ENCODE peak calls at places on chromosomes 7 and 10, in six cellular contexts. V, D, P, O, Q and G are unnamed samples.

GRCh38 chr10:89419548-89419947 is 5.2 kb downstream of the IFIT5 start:
- DNase-seq in O (no peak), Q (peak; percentile 62), D (no peak), P (peak; percentile 66), V (no peak), G (no peak)

GRCh38 chr7:43108255-43109011 is 4.0 kb upstream of the HECW1 start:
- DNase-seq in Q (peak; percentile 66), P (peak; percentile 77), O (no peak), V (peak; percentile 23), D (peak; percentile 62), G (peak; percentile 29)

GRCh38 chr10:6292741-6293151 is 90.0 kb downstream of the PFKFB3 start:
- DNase-seq in V (no peak), D (no peak), Q (no peak), P (no peak), O (no peak), G (no peak)

GRCh38 chr7:101678713-101679112 is 49.6 kb upstream of the MYL10 start:
- DNase-seq in Q (peak; percentile 21), O (no peak), V (no peak), P (peak; percentile 36), D (no peak), G (no peak)

GRCh38 chr7:5217851-5218331 is 27.9 kb downstream of the WIPI2 start:
- DNase-seq in P (no peak), O (no peak), V (no peak), Q (no peak), D (no peak), G (no peak)

GRCh38 chr7:27510550-27510949 is 152.1 kb downstream of the HIBADH start:
- DNase-seq in O (no peak), V (no peak), D (no peak), P (no peak), Q (no peak), G (no peak)

GRCh38 chr10:86684305-86684704 is 16.0 kb downstream of the LDB3 start:
- DNase-seq in P (peak; percentile 20), Q (peak; percentile 18), V (peak; percentile 85), D (peak; percentile 90), O (no peak), G (peak; percentile 80)

GRCh38 chr10:114708717-114709352 is 50.8 kb upstream of the ABLIM1 start:
- DNase-seq in D (no peak), P (peak; percentile 79), O (no peak), V (no peak), Q (peak; percentile 79), G (no peak)

GRCh38 chr10:122089343-122090015 is 100.5 kb downstream of the TACC2 start:
- DNase-seq in V (no peak), P (no peak), Q (no peak), D (no peak), O (no peak), G (no peak)

GRCh38 chr10:27506280-27506679 is 2.2 kb downstream of the RAB18 start:
- DNase-seq in O (no peak), V (no peak), D (no peak), Q (no peak), P (peak; percentile 51), G (no peak)

GRCh38 chr10:42578019-42578418 is 60.4 kb downstream of the ZNF33B start:
- DNase-seq in O (no peak), D (no peak), V (no peak), P (no peak), Q (no peak), G (no peak)
- H3K4me1 ChIP-seq in O (no peaks in the 10 kb centered on the region), D (no peaks in the 10 kb centered on the region), V (no peaks in the 10 kb centered on the region), P (no peaks in the 10 kb centered on the region), Q (no peaks in the 10 kb centered on the region), G (no peaks in the 10 kb centered on the region)

GRCh38 chr7:44116789-44117666 is 6.3 kb downstream of the POLD2 start:
- DNase-seq in Q (no peak), O (no peak), P (no peak), V (no peak), D (peak; percentile 45), G (no peak)

GRCh38 chr7:44114586-44115310 is 8.6 kb downstream of the POLD2 start:
- DNase-seq in V (peak; percentile 71), Q (no peak), D (peak; percentile 82), P (no peak), O (no peak), G (peak; percentile 69)

GRCh38 chr7:44117801-44118429 is 5.4 kb downstream of the POLD2 start:
- DNase-seq in P (peak; percentile 32), D (peak; percentile 42), V (no peak), O (no peak), Q (no peak), G (no peak)

GRCh38 chr7:44113764-44114354 is 9.5 kb downstream of the POLD2 start:
- DNase-seq in D (peak; percentile 40), V (no peak), Q (no peak), P (no peak), O (no peak), G (no peak)

DNA sequence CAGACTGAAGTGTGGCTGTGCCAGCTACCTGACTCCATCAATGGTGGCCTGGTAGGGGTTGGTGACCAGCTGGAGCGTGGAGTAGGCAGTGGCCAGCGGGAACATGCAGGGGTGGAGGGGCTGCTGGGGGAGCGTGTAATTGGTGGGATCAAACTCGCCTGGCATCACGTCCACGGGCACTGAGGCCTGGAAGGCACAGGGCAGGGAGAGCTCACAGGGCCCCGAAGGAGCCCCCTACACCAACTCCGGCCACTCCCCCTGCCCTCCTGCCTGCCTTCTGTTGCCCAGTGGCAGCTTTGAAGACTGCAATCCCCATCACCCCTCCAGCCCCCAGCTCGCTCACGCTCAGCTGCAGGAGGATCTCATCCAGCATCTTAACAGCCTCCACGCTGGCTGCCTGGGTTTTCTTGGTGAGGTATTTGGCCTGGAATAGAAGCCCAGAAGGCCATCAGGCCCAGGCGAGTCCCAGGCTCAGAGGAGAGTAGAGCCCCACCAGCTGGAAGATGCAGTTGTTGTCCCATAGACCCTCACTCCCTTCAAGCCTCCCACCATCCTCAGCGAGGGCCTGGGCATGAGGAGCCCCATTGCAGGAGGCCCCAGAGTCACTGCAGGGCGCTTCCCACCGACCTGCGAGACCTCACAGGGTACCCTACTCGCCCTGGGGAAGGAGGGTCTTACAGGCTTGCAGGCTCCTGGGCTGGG is 7.1 kb downstream of the POLD2 start:
- DNase-seq in O (no peak), D (peak; percentile 50), V (no peak), P (no peak), Q (no peak), G (no peak)
- H3K36me3 ChIP-seq in O (peaks cover 11% of the 10 kb centered on the region), D (no peaks in the 10 kb centered on the region), V (peaks cover 3% of the 10 kb centered on the region), P (peaks cover 4% of the 10 kb centered on the region), Q (peaks cover 24% of the 10 kb centered on the region), G (no peaks in the 10 kb centered on the region)

GRCh38 chr10:76553700-76554470 is 1083.7 kb downstream of the KCNMA1 start:
- DNase-seq in V (no peak), P (no peak), Q (no peak), D (no peak), O (no peak), G (no peak)
- H3K4me1 ChIP-seq in V (no peaks in the 10 kb centered on the region), P (peaks cover 11% of the 10 kb centered on the region), Q (peaks cover 14% of the 10 kb centered on the region), D (no peaks in the 10 kb centered on the region), O (peaks cover under 1% of the 10 kb centered on the region), G (peaks cover 18% of the 10 kb centered on the region)

GRCh38 chr10:52071814-52072213 is 242.3 kb upstream of the DKK1 start:
- DNase-seq in Q (no peak), O (no peak), P (no peak), V (peak; percentile 23), D (peak; percentile 63), G (peak; percentile 35)

GRCh38 chr10:52064084-52064845 is 249.8 kb upstream of the DKK1 start:
- DNase-seq in V (no peak), D (peak; percentile 39), P (no peak), Q (no peak), O (no peak), G (peak; percentile 5)

GRCh38 chr10:52068485-52068884 is 245.6 kb upstream of the DKK1 start:
- DNase-seq in Q (no peak), P (no peak), D (no peak), V (no peak), O (no peak), G (no peak)

GRCh38 chr10:52063159-52063558 is 250.9 kb upstream of the DKK1 start:
- DNase-seq in D (no peak), Q (no peak), O (no peak), P (no peak), V (no peak), G (no peak)

DNA sequence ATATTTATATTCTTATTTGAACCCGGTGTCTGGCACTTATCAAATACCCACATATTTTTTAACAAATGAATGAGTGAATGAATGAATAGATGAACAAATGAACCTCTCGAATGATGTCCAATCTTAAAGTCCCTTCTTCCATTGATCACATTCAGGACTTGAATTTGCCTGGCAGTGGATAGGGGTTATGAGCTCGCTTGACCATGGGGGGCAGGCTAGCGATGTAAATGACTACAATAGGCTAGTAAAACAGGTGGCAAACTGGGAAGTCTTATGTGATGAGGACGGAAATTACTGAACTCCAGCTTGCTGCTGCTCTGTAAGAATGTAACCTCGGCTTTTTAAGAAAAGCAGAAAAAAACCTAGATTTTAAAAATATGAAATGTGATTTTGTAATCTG is 247.7 kb upstream of the DKK1 start:
- DNase-seq in O (no peak), Q (no peak), V (no peak), D (no peak), P (no peak), G (no peak)
- H3K36me3 ChIP-seq in O (no peaks in the 10 kb centered on the region), Q (no peaks in the 10 kb centered on the region), V (no peaks in the 10 kb centered on the region), D (no peaks in the 10 kb centered on the region), P (no peaks in the 10 kb centered on the region), G (no peaks in the 10 kb centered on the region)

GRCh38 chr7:55570939-55571338 is 1.4 kb downstream of the VOPP1 start:
- DNase-seq in Q (peak; percentile 34), V (no peak), O (no peak), D (no peak), P (peak; percentile 90), G (no peak)

GRCh38 chr7:55568613-55569268 is 3.6 kb downstream of the VOPP1 start:
- DNase-seq in Q (peak; percentile 15), V (no peak), O (no peak), P (peak; percentile 37), D (no peak), G (no peak)

GRCh38 chr7:55569269-55569663 is 3.0 kb downstream of the VOPP1 start:
- DNase-seq in O (no peak), D (no peak), Q (no peak), V (no peak), P (no peak), G (no peak)

GRCh38 chr7:55570218-55570873 is 2.0 kb downstream of the VOPP1 start:
- DNase-seq in D (no peak), O (no peak), Q (no peak), P (peak; percentile 68), V (no peak), G (no peak)

GRCh38 chr7:55569797-55570196 is 2.5 kb downstream of the VOPP1 start:
- DNase-seq in O (no peak), P (no peak), Q (no peak), D (no peak), V (no peak), G (no peak)
- H3K4me1 ChIP-seq in O (peaks cover 42% of the 10 kb centered on the region), P (peaks cover 55% of the 10 kb centered on the region), Q (peaks cover 20% of the 10 kb centered on the region), D (peaks cover 62% of the 10 kb centered on the region), V (peaks cover 31% of the 10 kb centered on the region), G (peaks cover 47% of the 10 kb centered on the region)

GRCh38 chr7:55996856-55997500 is 32.6 kb downstream of the NIPSNAP2 start:
- DNase-seq in O (no peak), D (no peak), Q (no peak), P (no peak), V (no peak), G (no peak)
- H3K36me3 ChIP-seq in O (peaks cover 4% of the 10 kb centered on the region), D (peaks cover 11% of the 10 kb centered on the region), Q (no peaks in the 10 kb centered on the region), P (peaks cover 6% of the 10 kb centered on the region), V (peaks cover 24% of the 10 kb centered on the region), G (no peaks in the 10 kb centered on the region)